ENCODE peak calls at places on chromosomes 4 and X, in ten cellular contexts. One of them, this sample, is unnamed.

GRCh38 chr4:17494258-17494657 is 17.6 kb downstream of the QDPR start:
- DNase-seq in activated CD4-positive, alpha-beta T cell treated with anti-CD3 and anti-CD28 coated beads for 24 hours: no peak
- DNase-seq in activated CD8-positive, alpha-beta T cell treated with anti-CD3 and anti-CD28 coated beads for 36 hours: peak; percentile 21
- DNase-seq in foreskin fibroblast: peak; percentile 76
- DNase-seq in colonic mucosa: no peak
- DNase-seq in Kasumi-1: no peak
- DNase-seq in Peyer's patch: no peak
- DNase-seq in heart right ventricle: no peak
- DNase-seq in M059J: peak; percentile 76
- DNase-seq in stimulated activated naive CD4-positive, alpha-beta T cell: no peak
- DNase-seq in this sample: no peak

GRCh38 chr4:159307929-159308328 is 205.1 kb downstream of the RAPGEF2 start:
- DNase-seq in activated CD4-positive, alpha-beta T cell treated with anti-CD3 and anti-CD28 coated beads for 24 hours: no peak
- DNase-seq in activated CD8-positive, alpha-beta T cell treated with anti-CD3 and anti-CD28 coated beads for 36 hours: no peak
- DNase-seq in foreskin fibroblast: no peak
- DNase-seq in colonic mucosa: no peak
- DNase-seq in Kasumi-1: no peak
- DNase-seq in Peyer's patch: no peak
- DNase-seq in heart right ventricle: no peak
- DNase-seq in M059J: no peak
- DNase-seq in stimulated activated naive CD4-positive, alpha-beta T cell: no peak
- DNase-seq in this sample: no peak

GRCh38 chr4:38753021-38753806 is 29.6 kb downstream of the TLR10 start:
- DNase-seq in activated CD4-positive, alpha-beta T cell treated with anti-CD3 and anti-CD28 coated beads for 24 hours: no peak
- DNase-seq in activated CD8-positive, alpha-beta T cell treated with anti-CD3 and anti-CD28 coated beads for 36 hours: no peak
- DNase-seq in foreskin fibroblast: peak; percentile 97
- DNase-seq in colonic mucosa: peak; percentile 58
- DNase-seq in Kasumi-1: no peak
- DNase-seq in Peyer's patch: peak; percentile 67
- DNase-seq in heart right ventricle: peak; percentile 79
- DNase-seq in M059J: peak; percentile 98
- DNase-seq in stimulated activated naive CD4-positive, alpha-beta T cell: no peak
- DNase-seq in this sample: peak; percentile 94

GRCh38 chr4:137707221-137707620 is 174.9 kb upstream of the PCDH18 start:
- DNase-seq in activated CD4-positive, alpha-beta T cell treated with anti-CD3 and anti-CD28 coated beads for 24 hours: no peak
- DNase-seq in activated CD8-positive, alpha-beta T cell treated with anti-CD3 and anti-CD28 coated beads for 36 hours: no peak
- DNase-seq in foreskin fibroblast: no peak
- DNase-seq in colonic mucosa: no peak
- DNase-seq in Kasumi-1: no peak
- DNase-seq in Peyer's patch: no peak
- DNase-seq in heart right ventricle: no peak
- DNase-seq in M059J: no peak
- DNase-seq in stimulated activated naive CD4-positive, alpha-beta T cell: no peak
- DNase-seq in this sample: no peak

GRCh38 chr4:30863031-30863430 is 142.9 kb downstream of the PCDH7 start:
- DNase-seq in activated CD4-positive, alpha-beta T cell treated with anti-CD3 and anti-CD28 coated beads for 24 hours: no peak
- DNase-seq in activated CD8-positive, alpha-beta T cell treated with anti-CD3 and anti-CD28 coated beads for 36 hours: no peak
- DNase-seq in foreskin fibroblast: no peak
- DNase-seq in colonic mucosa: no peak
- DNase-seq in Kasumi-1: no peak
- DNase-seq in Peyer's patch: no peak
- DNase-seq in heart right ventricle: no peak
- DNase-seq in M059J: no peak
- DNase-seq in stimulated activated naive CD4-positive, alpha-beta T cell: no peak
- DNase-seq in this sample: no peak

GRCh38 chr4:77636902-77637301 is 31.3 kb downstream of the CXCL13 start:
- DNase-seq in activated CD4-positive, alpha-beta T cell treated with anti-CD3 and anti-CD28 coated beads for 24 hours: no peak
- DNase-seq in activated CD8-positive, alpha-beta T cell treated with anti-CD3 and anti-CD28 coated beads for 36 hours: peak; percentile 9
- DNase-seq in foreskin fibroblast: peak; percentile 63
- DNase-seq in colonic mucosa: peak; percentile 82
- DNase-seq in Kasumi-1: no peak
- DNase-seq in Peyer's patch: peak; percentile 76
- DNase-seq in heart right ventricle: no peak
- DNase-seq in M059J: peak; percentile 67
- DNase-seq in stimulated activated naive CD4-positive, alpha-beta T cell: no peak
- DNase-seq in this sample: no peak

GRCh38 chr4:121656269-121656641 is 40.5 kb downstream of the ANXA5 start:
- DNase-seq in activated CD4-positive, alpha-beta T cell treated with anti-CD3 and anti-CD28 coated beads for 24 hours: peak; percentile 10
- DNase-seq in activated CD8-positive, alpha-beta T cell treated with anti-CD3 and anti-CD28 coated beads for 36 hours: peak; percentile 58
- DNase-seq in foreskin fibroblast: peak; percentile 75
- DNase-seq in colonic mucosa: no peak
- DNase-seq in Kasumi-1: peak; percentile 36
- DNase-seq in Peyer's patch: no peak
- DNase-seq in heart right ventricle: no peak
- DNase-seq in M059J: peak; percentile 47
- DNase-seq in stimulated activated naive CD4-positive, alpha-beta T cell: no peak
- DNase-seq in this sample: peak; percentile 67

GRCh38 chr4:106258145-106259045 is 57.6 kb downstream of the TBCK start:
- DNase-seq in activated CD4-positive, alpha-beta T cell treated with anti-CD3 and anti-CD28 coated beads for 24 hours: no peak
- DNase-seq in activated CD8-positive, alpha-beta T cell treated with anti-CD3 and anti-CD28 coated beads for 36 hours: no peak
- DNase-seq in foreskin fibroblast: no peak
- DNase-seq in colonic mucosa: no peak
- DNase-seq in Kasumi-1: no peak
- DNase-seq in Peyer's patch: no peak
- DNase-seq in heart right ventricle: no peak
- DNase-seq in M059J: no peak
- DNase-seq in stimulated activated naive CD4-positive, alpha-beta T cell: no peak
- DNase-seq in this sample: no peak

GRCh38 chr4:149264093-149264733 is 551.4 kb downstream of the IQCM start:
- DNase-seq in activated CD4-positive, alpha-beta T cell treated with anti-CD3 and anti-CD28 coated beads for 24 hours: no peak
- DNase-seq in activated CD8-positive, alpha-beta T cell treated with anti-CD3 and anti-CD28 coated beads for 36 hours: peak; percentile 9
- DNase-seq in foreskin fibroblast: peak; percentile 5
- DNase-seq in colonic mucosa: peak; percentile 41
- DNase-seq in Kasumi-1: peak; percentile 39
- DNase-seq in Peyer's patch: peak; percentile 62
- DNase-seq in heart right ventricle: no peak
- DNase-seq in M059J: peak; percentile 57
- DNase-seq in stimulated activated naive CD4-positive, alpha-beta T cell: no peak
- DNase-seq in this sample: no peak

GRCh38 chr4:82044141-82044993 is 329.4 kb downstream of the HNRNPD start:
- DNase-seq in activated CD4-positive, alpha-beta T cell treated with anti-CD3 and anti-CD28 coated beads for 24 hours: peak; percentile 1
- DNase-seq in activated CD8-positive, alpha-beta T cell treated with anti-CD3 and anti-CD28 coated beads for 36 hours: peak; percentile 40
- DNase-seq in foreskin fibroblast: peak; percentile 2
- DNase-seq in colonic mucosa: peak; percentile 40
- DNase-seq in Kasumi-1: peak; percentile 31
- DNase-seq in Peyer's patch: peak; percentile 66
- DNase-seq in heart right ventricle: peak; percentile 54
- DNase-seq in M059J: peak; percentile 11
- DNase-seq in stimulated activated naive CD4-positive, alpha-beta T cell: no peak
- DNase-seq in this sample: peak; percentile 76

GRCh38 chr4:129218355-129218754 is 122.4 kb downstream of the C4orf33 start:
- DNase-seq in activated CD4-positive, alpha-beta T cell treated with anti-CD3 and anti-CD28 coated beads for 24 hours: no peak
- DNase-seq in activated CD8-positive, alpha-beta T cell treated with anti-CD3 and anti-CD28 coated beads for 36 hours: no peak
- DNase-seq in foreskin fibroblast: no peak
- DNase-seq in colonic mucosa: peak; percentile 24
- DNase-seq in Kasumi-1: no peak
- DNase-seq in Peyer's patch: peak; percentile 48
- DNase-seq in heart right ventricle: no peak
- DNase-seq in M059J: peak; percentile 17
- DNase-seq in stimulated activated naive CD4-positive, alpha-beta T cell: no peak
- DNase-seq in this sample: no peak

GRCh38 chr4:83542225-83542624 is 6.3 kb downstream of the GPAT3 start:
- DNase-seq in activated CD4-positive, alpha-beta T cell treated with anti-CD3 and anti-CD28 coated beads for 24 hours: no peak
- DNase-seq in activated CD8-positive, alpha-beta T cell treated with anti-CD3 and anti-CD28 coated beads for 36 hours: no peak
- DNase-seq in foreskin fibroblast: no peak
- DNase-seq in colonic mucosa: no peak
- DNase-seq in Kasumi-1: no peak
- DNase-seq in Peyer's patch: no peak
- DNase-seq in heart right ventricle: no peak
- DNase-seq in M059J: no peak
- DNase-seq in stimulated activated naive CD4-positive, alpha-beta T cell: no peak
- DNase-seq in this sample: no peak

GRCh38 chrX:23338334-23338733 is 3.7 kb downstream of the PTCHD1 start:
- DNase-seq in activated CD4-positive, alpha-beta T cell treated with anti-CD3 and anti-CD28 coated beads for 24 hours: no peak
- DNase-seq in activated CD8-positive, alpha-beta T cell treated with anti-CD3 and anti-CD28 coated beads for 36 hours: no peak
- DNase-seq in foreskin fibroblast: no peak
- DNase-seq in colonic mucosa: no peak
- DNase-seq in Kasumi-1: no peak
- DNase-seq in Peyer's patch: no peak
- DNase-seq in heart right ventricle: no peak
- DNase-seq in M059J: no peak
- DNase-seq in stimulated activated naive CD4-positive, alpha-beta T cell: no peak
- DNase-seq in this sample: no peak

GRCh38 chr4:64539234-64539849 is 130.1 kb upstream of the TECRL start:
- DNase-seq in activated CD4-positive, alpha-beta T cell treated with anti-CD3 and anti-CD28 coated beads for 24 hours: no peak
- DNase-seq in activated CD8-positive, alpha-beta T cell treated with anti-CD3 and anti-CD28 coated beads for 36 hours: peak; percentile 49
- DNase-seq in foreskin fibroblast: peak; percentile 3
- DNase-seq in colonic mucosa: peak; percentile 52
- DNase-seq in Kasumi-1: peak; percentile 72
- DNase-seq in Peyer's patch: peak; percentile 49
- DNase-seq in heart right ventricle: no peak
- DNase-seq in M059J: peak; percentile 49
- DNase-seq in stimulated activated naive CD4-positive, alpha-beta T cell: no peak
- DNase-seq in this sample: no peak

GRCh38 chr4:107719211-107719926 is 665 bp downstream of the PAPSS1 start:
- DNase-seq in activated CD4-positive, alpha-beta T cell treated with anti-CD3 and anti-CD28 coated beads for 24 hours: peak; percentile 25
- DNase-seq in activated CD8-positive, alpha-beta T cell treated with anti-CD3 and anti-CD28 coated beads for 36 hours: peak; percentile 60
- DNase-seq in foreskin fibroblast: peak; percentile 20
- DNase-seq in colonic mucosa: no peak
- DNase-seq in Kasumi-1: peak; percentile 54
- DNase-seq in Peyer's patch: no peak
- DNase-seq in heart right ventricle: no peak
- DNase-seq in M059J: peak; percentile 54
- DNase-seq in stimulated activated naive CD4-positive, alpha-beta T cell: peak; percentile 26
- DNase-seq in this sample: no peak

GRCh38 chr4:5785806-5786680 is 75.0 kb downstream of the EVC start:
- DNase-seq in activated CD4-positive, alpha-beta T cell treated with anti-CD3 and anti-CD28 coated beads for 24 hours: no peak
- DNase-seq in activated CD8-positive, alpha-beta T cell treated with anti-CD3 and anti-CD28 coated beads for 36 hours: no peak
- DNase-seq in foreskin fibroblast: peak; percentile 76
- DNase-seq in colonic mucosa: no peak
- DNase-seq in Kasumi-1: no peak
- DNase-seq in Peyer's patch: no peak
- DNase-seq in heart right ventricle: no peak
- DNase-seq in M059J: peak; percentile 57
- DNase-seq in stimulated activated naive CD4-positive, alpha-beta T cell: no peak
- DNase-seq in this sample: no peak

GRCh38 chr4:119683518-119683917 is 54.9 kb upstream of the PDE5A start:
- DNase-seq in activated CD4-positive, alpha-beta T cell treated with anti-CD3 and anti-CD28 coated beads for 24 hours: no peak
- DNase-seq in activated CD8-positive, alpha-beta T cell treated with anti-CD3 and anti-CD28 coated beads for 36 hours: no peak
- DNase-seq in foreskin fibroblast: peak; percentile 49
- DNase-seq in colonic mucosa: no peak
- DNase-seq in Kasumi-1: no peak
- DNase-seq in Peyer's patch: no peak
- DNase-seq in heart right ventricle: no peak
- DNase-seq in M059J: peak; percentile 44
- DNase-seq in stimulated activated naive CD4-positive, alpha-beta T cell: no peak
- DNase-seq in this sample: no peak

GRCh38 chr4:22515888-22516541 is at the start of gene ADGRA3:
- DNase-seq in activated CD4-positive, alpha-beta T cell treated with anti-CD3 and anti-CD28 coated beads for 24 hours: peak; percentile 30
- DNase-seq in activated CD8-positive, alpha-beta T cell treated with anti-CD3 and anti-CD28 coated beads for 36 hours: peak; percentile 40
- DNase-seq in foreskin fibroblast: peak; percentile 71
- DNase-seq in colonic mucosa: peak; percentile 70
- DNase-seq in Kasumi-1: peak; percentile 50
- DNase-seq in Peyer's patch: peak; percentile 73
- DNase-seq in heart right ventricle: peak; percentile 84
- DNase-seq in M059J: peak; percentile 71
- DNase-seq in stimulated activated naive CD4-positive, alpha-beta T cell: peak; percentile 21
- DNase-seq in this sample: peak; percentile 61

GRCh38 chrX:102720237-102721168 is at the start of gene GPRASP3:
- DNase-seq in activated CD4-positive, alpha-beta T cell treated with anti-CD3 and anti-CD28 coated beads for 24 hours: peak; percentile 48
- DNase-seq in activated CD8-positive, alpha-beta T cell treated with anti-CD3 and anti-CD28 coated beads for 36 hours: peak; percentile 89
- DNase-seq in foreskin fibroblast: peak; percentile 50
- DNase-seq in colonic mucosa: peak; percentile 81
- DNase-seq in Kasumi-1: no peak
- DNase-seq in Peyer's patch: peak; percentile 90
- DNase-seq in heart right ventricle: peak; percentile 75
- DNase-seq in M059J: peak; percentile 67
- DNase-seq in stimulated activated naive CD4-positive, alpha-beta T cell: peak; percentile 72
- DNase-seq in this sample: peak; percentile 66

This sample was measured in tibial artery.